ENCODE peak calls at places on chromosomes 4 and X, in eight cellular contexts. I is heart right ventricle, Q is pancreas, C is DND-41, W is psoas muscle, N is stomach, K is IMR-90, Z is mammary epithelial cell. D is an unnamed sample.

GRCh38 chrX:69221239-69222102 is 56.2 kb upstream of the PJA1 start:
- DNase-seq in I (no peak), Q (no peak), C (no peak), W (no peak), N (no peak), K (no peak), Z (no peak), D (no peak)

GRCh38 chr4:98566491-98567008 is 91.9 kb downstream of the TSPAN5 start:
- DNase-seq in I (no peak), Q (no peak), C (peak; percentile 8), W (no peak), N (no peak), K (peak; percentile 50), Z (no peak), D (no peak)

GRCh38 chr4:13541720-13542576 is 2.4 kb downstream of the NKX3-2 start:
- DNase-seq in I (no peak), Q (peak; percentile 51), C (no peak), W (no peak), N (no peak), K (no peak), Z (no peak), D (peak; percentile 70)

GRCh38 chr4:166308589-166308988 is 435.6 kb downstream of the TLL1 start:
- DNase-seq in I (no peak), Q (no peak), C (no peak), W (no peak), N (no peak), K (no peak), Z (peak; percentile 91), D (no peak)

GRCh38 chr4:41322613-41323012 is 65.9 kb downstream of the UCHL1 start:
- DNase-seq in I (no peak), Q (no peak), C (no peak), W (no peak), N (no peak), K (no peak), Z (no peak), D (no peak)

GRCh38 chrX:95076449-95076848 is 1402.4 kb downstream of the FAM133A start:
- DNase-seq in I (no peak), Q (no peak), C (no peak), W (no peak), N (no peak), K (peak; percentile 10), Z (peak; percentile 27), D (no peak)

GRCh38 chrX:103453655-103454054 is 65.6 kb downstream of the RAB40A start:
- DNase-seq in I (no peak), Q (no peak), C (no peak), W (no peak), N (no peak), K (peak; percentile 97), Z (peak; percentile 93), D (no peak)

GRCh38 chr4:87423313-87424031 is 1.1 kb downstream of the NUDT9 start:
- DNase-seq in I (no peak), Q (peak; percentile 44), C (no peak), W (no peak), N (no peak), K (no peak), Z (peak; percentile 55), D (no peak)

GRCh38 chrX:136684120-136684519 is 36.2 kb downstream of the CD40LG start:
- DNase-seq in I (no peak), Q (no peak), C (no peak), W (no peak), N (no peak), K (no peak), Z (no peak), D (no peak)

GRCh38 chr4:139629761-139630160 is 35.9 kb upstream of the MGST2 start:
- DNase-seq in I (no peak), Q (no peak), C (no peak), W (no peak), N (no peak), K (no peak), Z (no peak), D (no peak)

GRCh38 chr4:123786955-123787354 is 390.4 kb downstream of the SPRY1 start:
- DNase-seq in I (peak; percentile 42), Q (peak; percentile 25), C (no peak), W (peak; percentile 22), N (peak; percentile 29), K (peak; percentile 76), Z (no peak), D (no peak)

GRCh38 chr4:47668810-47669408 is 169.0 kb downstream of the CORIN start:
- DNase-seq in I (peak; percentile 32), Q (peak; percentile 17), C (peak; percentile 32), W (no peak), N (no peak), K (peak; percentile 65), Z (peak; percentile 38), D (no peak)

GRCh38 chr4:177214935-177215334 is 94.7 kb upstream of the NEIL3 start:
- DNase-seq in I (no peak), Q (no peak), C (no peak), W (no peak), N (no peak), K (peak; percentile 48), Z (peak; percentile 54), D (no peak)

GRCh38 chr4:110518889-110519490 is 43.0 kb downstream of the ENPEP start:
- DNase-seq in I (no peak), Q (no peak), C (peak; percentile 43), W (no peak), N (no peak), K (peak; percentile 22), Z (peak; percentile 13), D (no peak)

GRCh38 chrX:12080265-12080664 is 58.0 kb upstream of the FRMPD4 start:
- DNase-seq in I (no peak), Q (no peak), C (no peak), W (no peak), N (no peak), K (peak; percentile 55), Z (peak; percentile 46), D (no peak)

GRCh38 chr4:98786866-98787265 is 128.5 kb upstream of the TSPAN5 start:
- DNase-seq in I (no peak), Q (no peak), C (no peak), W (no peak), N (no peak), K (peak; percentile 9), Z (no peak), D (no peak)

GRCh38 chr4:54400802-54401201 is 171.7 kb downstream of the PDGFRA start:
- DNase-seq in I (peak; percentile 16), Q (no peak), C (no peak), W (no peak), N (no peak), K (peak; percentile 80), Z (peak; percentile 69), D (no peak)

GRCh38 chr4:140637836-140638235 is 69.1 kb upstream of the UCP1 start:
- DNase-seq in I (no peak), Q (no peak), C (peak; percentile 43), W (no peak), N (no peak), K (no peak), Z (no peak), D (peak; percentile 70)

GRCh38 chr4:56979674-56980073 is 978 bp downstream of the POLR2B start:
- DNase-seq in I (no peak), Q (no peak), C (peak; percentile 61), W (no peak), N (no peak), K (peak; percentile 19), Z (peak; percentile 32), D (peak; percentile 53)

GRCh38 chrX:153909024-153909979 is 4.8 kb downstream of the AVPR2 start:
- DNase-seq in I (no peak), Q (no peak), C (no peak), W (no peak), N (no peak), K (no peak), Z (no peak), D (no peak)

GRCh38 chr4:89800012-89800516 is 36.9 kb downstream of the SNCA start:
- DNase-seq in I (no peak), Q (no peak), C (no peak), W (no peak), N (no peak), K (peak; percentile 18), Z (peak; percentile 48), D (no peak)

GRCh38 chr4:120773641-120774040 is 148.9 kb downstream of the PRDM5 start:
- DNase-seq in I (no peak), Q (no peak), C (no peak), W (no peak), N (no peak), K (no peak), Z (no peak), D (no peak)

DNA sequence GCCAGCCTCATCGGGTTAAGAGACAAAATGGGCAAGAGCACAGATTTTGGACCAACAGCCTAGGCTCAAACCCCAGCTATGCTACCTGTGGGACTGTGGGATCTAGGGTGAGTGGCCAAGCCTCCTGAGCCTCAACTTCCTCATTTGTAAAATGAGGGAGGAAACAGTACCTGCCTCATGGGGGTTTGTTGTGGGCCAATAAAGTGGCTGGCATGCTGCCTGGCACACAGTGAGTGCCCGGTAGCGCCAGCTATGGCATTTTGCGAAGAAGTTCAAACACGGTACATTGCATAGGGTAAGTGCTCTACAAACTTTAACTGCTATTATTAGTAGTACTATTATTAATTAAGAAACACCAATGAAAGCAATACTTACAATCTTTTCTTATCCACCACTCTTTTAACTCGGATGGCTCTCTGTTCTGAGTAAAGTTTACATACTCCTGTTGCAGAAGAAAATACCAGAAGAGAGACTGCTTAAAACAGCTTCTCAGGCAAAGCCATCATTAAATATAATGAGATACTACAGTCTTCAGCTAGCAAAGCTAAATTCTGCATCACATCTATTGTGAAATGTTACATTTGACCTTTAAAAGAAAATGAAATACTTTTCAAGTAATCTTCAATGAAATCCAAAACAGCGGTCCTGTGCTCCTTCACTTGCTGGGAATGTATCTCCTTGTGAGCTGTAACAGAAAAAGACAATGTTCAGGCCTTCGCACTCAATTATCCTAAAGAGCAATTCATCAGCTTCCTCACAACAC is 70.1 kb downstream of the NSG1 start:
- DNase-seq in I (no peak), Q (no peak), C (no peak), W (no peak), N (no peak), K (no peak), Z (no peak), D (no peak)
- H3K4me1 ChIP-seq in I (no peaks in the 10 kb centered on the region), Q (no peaks in the 10 kb centered on the region), C (peaks cover 6% of the 10 kb centered on the region), W (no peaks in the 10 kb centered on the region), N (no peaks in the 10 kb centered on the region), K (peaks cover 10% of the 10 kb centered on the region), Z (no peaks in the 10 kb centered on the region), D (no peaks in the 10 kb centered on the region)

GRCh38 chr4:185398618-185399017 is 2.0 kb downstream of the ANKRD37 start:
- DNase-seq in I (no peak), Q (no peak), C (no peak), W (no peak), N (no peak), K (no peak), Z (no peak), D (no peak)
- H3K27ac ChIP-seq in I (no peak overlapping the region), Q (peak overlapping the region; percentile 100), C (no peak overlapping the region), W (peak overlapping the region; percentile 100), N (no peak overlapping the region), K (no peak overlapping the region), Z (no peak overlapping the region), D (no peak overlapping the region)

DNA sequence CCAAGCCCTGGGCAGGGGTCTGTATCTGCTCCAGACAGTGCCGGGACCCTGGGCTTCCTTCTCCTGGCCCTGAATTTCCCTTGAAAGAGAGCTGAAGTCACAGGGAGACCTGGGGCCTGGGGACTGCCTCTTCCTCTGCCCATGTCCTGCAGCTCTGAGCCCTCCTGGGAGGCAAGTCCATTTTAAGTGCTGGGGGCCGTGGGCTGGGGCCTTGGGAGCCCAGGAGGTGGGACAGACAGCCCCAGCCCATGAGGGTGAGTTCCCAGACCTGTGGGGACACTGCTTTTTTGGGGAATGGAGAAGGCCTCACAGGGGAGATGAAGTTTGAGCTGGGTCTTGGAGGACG is 4.8 kb upstream of the CXCR3 start:
- DNase-seq in I (no peak), Q (no peak), C (no peak), W (no peak), N (no peak), K (no peak), Z (no peak), D (no peak)
- H3K4me1 ChIP-seq in I (no peaks in the 10 kb centered on the region), Q (no peaks in the 10 kb centered on the region), C (peaks cover 27% of the 10 kb centered on the region), W (peaks cover 15% of the 10 kb centered on the region), N (peaks cover 21% of the 10 kb centered on the region), K (no peaks in the 10 kb centered on the region), Z (peaks cover 8% of the 10 kb centered on the region), D (peaks cover 22% of the 10 kb centered on the region)

GRCh38 chrX:111282141-111282540 is 11.9 kb upstream of the CAPN6 start:
- DNase-seq in I (no peak), Q (no peak), C (no peak), W (no peak), N (no peak), K (no peak), Z (no peak), D (no peak)
- H3K27ac ChIP-seq in I (no peak overlapping the region), Q (no peak overlapping the region), C (no peak overlapping the region), W (no peak overlapping the region), N (no peak overlapping the region), K (no peak overlapping the region), Z (no peak overlapping the region), D (no peak overlapping the region)

D was measured in Peyer's patch.